ENCODE peak calls at places on chromosomes 11 and 22, in five cellular contexts. One of them, this sample, is unnamed.

GRCh38 chr11:73757598-73757997 is 3.3 kb downstream of the RAB6A start:
- DNase-seq in stimulated activated CD8-positive, alpha-beta memory T cell treated with anti-CD3 and anti-CD28 coated beads, Interleukin-2, amount 100 ng/mL, for 1 hour: no peak
- DNase-seq in ACHN: no peak
- DNase-seq in right lobe of liver: no peak
- DNase-seq in brain microvascular endothelial cell: no peak
- DNase-seq in this sample: no peak

GRCh38 chr11:93089474-93090102 is 108.2 kb downstream of the SLC36A4 start:
- DNase-seq in ACHN: peak
- DNase-seq in stimulated activated CD8-positive, alpha-beta memory T cell treated with anti-CD3 and anti-CD28 coated beads, Interleukin-2, amount 100 ng/mL, for 1 hour: no peak
- DNase-seq in right lobe of liver: no peak
- DNase-seq in brain microvascular endothelial cell: peak
- DNase-seq in this sample: peak

GRCh38 chr11:79102821-79103220 is 338.0 kb downstream of the TENM4 start:
- DNase-seq in right lobe of liver: no peak
- DNase-seq in stimulated activated CD8-positive, alpha-beta memory T cell treated with anti-CD3 and anti-CD28 coated beads, Interleukin-2, amount 100 ng/mL, for 1 hour: no peak
- DNase-seq in ACHN: no peak
- DNase-seq in brain microvascular endothelial cell: no peak
- DNase-seq in this sample: no peak

GRCh38 chr11:126892781-126893180 is 107.8 kb downstream of the KIRREL3 start:
- DNase-seq in stimulated activated CD8-positive, alpha-beta memory T cell treated with anti-CD3 and anti-CD28 coated beads, Interleukin-2, amount 100 ng/mL, for 1 hour: no peak
- DNase-seq in brain microvascular endothelial cell: no peak
- DNase-seq in right lobe of liver: no peak
- DNase-seq in ACHN: no peak
- DNase-seq in this sample: no peak

GRCh38 chr22:32579533-32580220 is 105.1 kb downstream of the FBXO7 start:
- DNase-seq in right lobe of liver: peak
- DNase-seq in ACHN: no peak
- DNase-seq in stimulated activated CD8-positive, alpha-beta memory T cell treated with anti-CD3 and anti-CD28 coated beads, Interleukin-2, amount 100 ng/mL, for 1 hour: no peak
- DNase-seq in brain microvascular endothelial cell: peak
- DNase-seq in this sample: no peak

GRCh38 chr11:67136156-67136555 is 17.1 kb downstream of the KDM2A start:
- DNase-seq in right lobe of liver: no peak
- DNase-seq in ACHN: no peak
- DNase-seq in stimulated activated CD8-positive, alpha-beta memory T cell treated with anti-CD3 and anti-CD28 coated beads, Interleukin-2, amount 100 ng/mL, for 1 hour: no peak
- DNase-seq in brain microvascular endothelial cell: no peak
- DNase-seq in this sample: no peak

GRCh38 chr11:75195164-75195962 is 44.5 kb downstream of the SLCO2B1 start:
- DNase-seq in right lobe of liver: peak
- DNase-seq in brain microvascular endothelial cell: no peak
- DNase-seq in ACHN: no peak
- DNase-seq in stimulated activated CD8-positive, alpha-beta memory T cell treated with anti-CD3 and anti-CD28 coated beads, Interleukin-2, amount 100 ng/mL, for 1 hour: no peak
- DNase-seq in this sample: no peak

GRCh38 chr11:68120212-68121066 is 749 bp downstream of the CHKA start:
- DNase-seq in stimulated activated CD8-positive, alpha-beta memory T cell treated with anti-CD3 and anti-CD28 coated beads, Interleukin-2, amount 100 ng/mL, for 1 hour: no peak
- DNase-seq in brain microvascular endothelial cell: no peak
- DNase-seq in ACHN: peak
- DNase-seq in right lobe of liver: peak
- DNase-seq in this sample: peak

GRCh38 chr11:12800032-12800671 is 125.9 kb downstream of the TEAD1 start:
- DNase-seq in stimulated activated CD8-positive, alpha-beta memory T cell treated with anti-CD3 and anti-CD28 coated beads, Interleukin-2, amount 100 ng/mL, for 1 hour: no peak
- DNase-seq in ACHN: peak
- DNase-seq in brain microvascular endothelial cell: peak
- DNase-seq in right lobe of liver: no peak
- DNase-seq in this sample: peak

GRCh38 chr11:64438986-64439771 is 80.2 kb downstream of the RPS6KA4 start:
- DNase-seq in stimulated activated CD8-positive, alpha-beta memory T cell treated with anti-CD3 and anti-CD28 coated beads, Interleukin-2, amount 100 ng/mL, for 1 hour: no peak
- DNase-seq in brain microvascular endothelial cell: no peak
- DNase-seq in ACHN: no peak
- DNase-seq in right lobe of liver: no peak
- DNase-seq in this sample: no peak

GRCh38 chr11:80122211-80122610 is 681.4 kb upstream of the TENM4 start:
- DNase-seq in brain microvascular endothelial cell: no peak
- DNase-seq in stimulated activated CD8-positive, alpha-beta memory T cell treated with anti-CD3 and anti-CD28 coated beads, Interleukin-2, amount 100 ng/mL, for 1 hour: no peak
- DNase-seq in ACHN: no peak
- DNase-seq in right lobe of liver: no peak
- DNase-seq in this sample: no peak

GRCh38 chr11:17003426-17003825 is 10.8 kb downstream of the PLEKHA7 start:
- DNase-seq in stimulated activated CD8-positive, alpha-beta memory T cell treated with anti-CD3 and anti-CD28 coated beads, Interleukin-2, amount 100 ng/mL, for 1 hour: no peak
- DNase-seq in brain microvascular endothelial cell: no peak
- DNase-seq in ACHN: no peak
- DNase-seq in right lobe of liver: no peak
- DNase-seq in this sample: no peak

GRCh38 chr11:116731821-116732739 is 40.7 kb downstream of the BUD13 start:
- DNase-seq in right lobe of liver: no peak
- DNase-seq in ACHN: no peak
- DNase-seq in brain microvascular endothelial cell: no peak
- DNase-seq in stimulated activated CD8-positive, alpha-beta memory T cell treated with anti-CD3 and anti-CD28 coated beads, Interleukin-2, amount 100 ng/mL, for 1 hour: no peak
- DNase-seq in this sample: no peak

GRCh38 chr11:126257144-126257543 is 11.6 kb downstream of the SRPRA start:
- DNase-seq in stimulated activated CD8-positive, alpha-beta memory T cell treated with anti-CD3 and anti-CD28 coated beads, Interleukin-2, amount 100 ng/mL, for 1 hour: no peak
- DNase-seq in right lobe of liver: no peak
- DNase-seq in brain microvascular endothelial cell: no peak
- DNase-seq in ACHN: no peak
- DNase-seq in this sample: no peak

GRCh38 chr11:128238521-128239222 is 348.7 kb downstream of the ETS1 start:
- DNase-seq in stimulated activated CD8-positive, alpha-beta memory T cell treated with anti-CD3 and anti-CD28 coated beads, Interleukin-2, amount 100 ng/mL, for 1 hour: no peak
- DNase-seq in right lobe of liver: no peak
- DNase-seq in brain microvascular endothelial cell: no peak
- DNase-seq in ACHN: no peak
- DNase-seq in this sample: no peak